ENCODE peak calls at places on chromosome 17, in seven cellular contexts. A is AG09319, D is AG04450, Q is RWPE1, O is hippocampal formation, Z is mucosa of descending colon, Y is fibroblast of the aortic adventitia. J is an unnamed sample.
A peak's percentile ranks its signal among the peaks of the same experiment; 100 is the strongest.

GRCh38 chr17:4332296-4332970 is 34.0 kb downstream of the UBE2G1 start:
- DNase-seq in A (no peak), D (no peak), Q (peak; percentile 55), O (no peak), Z (no peak), Y (no peak), J (no peak)

GRCh38 chr17:39674702-39675389 is 6.6 kb downstream of the PNMT start:
- DNase-seq in A (no peak), D (no peak), Q (no peak), O (no peak), Z (peak; percentile 84), Y (peak; percentile 63), J (no peak)

GRCh38 chr17:66975614-66976378 is 11.3 kb downstream of the CACNG4 start:
- DNase-seq in A (no peak), D (no peak), Q (peak; percentile 71), O (no peak), Z (no peak), Y (no peak), J (no peak)

GRCh38 chr17:20073056-20073979 is 64.2 kb downstream of the SPECC1 start:
- DNase-seq in A (no peak), D (no peak), Q (no peak), O (peak; percentile 44), Z (peak; percentile 63), Y (peak; percentile 7), J (no peak)

GRCh38 chr17:44795928-44796327 is 34.2 kb downstream of the GJC1 start:
- DNase-seq in A (no peak), D (no peak), Q (no peak), O (no peak), Z (no peak), Y (no peak), J (no peak)

GRCh38 chr17:10772425-10773380 is 31.2 kb downstream of the TMEM238L start:
- DNase-seq in A (no peak), D (no peak), Q (no peak), O (no peak), Z (no peak), Y (no peak), J (no peak)

GRCh38 chr17:50903604-50904521 is 37.7 kb upstream of the TOB1 start:
- DNase-seq in A (no peak), D (peak; percentile 45), Q (peak; percentile 59), O (no peak), Z (no peak), Y (peak; percentile 23), J (no peak)

GRCh38 chr17:77821114-77821513 is 137.4 kb upstream of the TNRC6C start:
- DNase-seq in A (no peak), D (no peak), Q (no peak), O (no peak), Z (no peak), Y (no peak), J (no peak)

GRCh38 chr17:77935121-77935571 is 23.4 kb upstream of the TNRC6C start:
- DNase-seq in A (no peak), D (no peak), Q (no peak), O (no peak), Z (no peak), Y (no peak), J (no peak)

GRCh38 chr17:14525551-14526455 is 224.9 kb downstream of the HS3ST3B1 start:
- DNase-seq in A (no peak), D (no peak), Q (no peak), O (no peak), Z (no peak), Y (no peak), J (no peak)